ENCODE peak calls at places on chromosomes 16 and 17, in ten cellular contexts. One of them, this sample, is unnamed.

GRCh38 chr17:68514809-68515208 is 2.6 kb downstream of the PRKAR1A start:
- DNase-seq in thoracic aorta: no peak
- DNase-seq in tibial nerve: no peak
- DNase-seq in foreskin fibroblast: peak
- DNase-seq in WERI-Rb-1: no peak
- DNase-seq in colonic mucosa: no peak
- DNase-seq in CD4-positive, CD25-positive, alpha-beta regulatory T cell: no peak
- DNase-seq in cardiac muscle cell: peak
- DNase-seq in dorsolateral prefrontal cortex: no peak
- DNase-seq in fibroblast of mammary gland: peak
- DNase-seq in this sample: peak

GRCh38 chr17:29054835-29055234 is 11.9 kb downstream of the PIPOX start:
- DNase-seq in fibroblast of mammary gland: no peak
- DNase-seq in colonic mucosa: no peak
- DNase-seq in dorsolateral prefrontal cortex: no peak
- DNase-seq in tibial nerve: no peak
- DNase-seq in thoracic aorta: no peak
- DNase-seq in cardiac muscle cell: no peak
- DNase-seq in WERI-Rb-1: peak
- DNase-seq in foreskin fibroblast: no peak
- DNase-seq in CD4-positive, CD25-positive, alpha-beta regulatory T cell: no peak
- DNase-seq in this sample: no peak

GRCh38 chr17:36496018-36496789 is 9.7 kb downstream of the ZNHIT3 start:
- DNase-seq in WERI-Rb-1: peak
- DNase-seq in CD4-positive, CD25-positive, alpha-beta regulatory T cell: no peak
- DNase-seq in colonic mucosa: no peak
- DNase-seq in fibroblast of mammary gland: no peak
- DNase-seq in cardiac muscle cell: no peak
- DNase-seq in tibial nerve: no peak
- DNase-seq in foreskin fibroblast: peak
- DNase-seq in dorsolateral prefrontal cortex: no peak
- DNase-seq in thoracic aorta: no peak
- DNase-seq in this sample: no peak

GRCh38 chr17:83089322-83090156 is 10.1 kb downstream of the METRNL start:
- DNase-seq in dorsolateral prefrontal cortex: no peak
- DNase-seq in thoracic aorta: no peak
- DNase-seq in cardiac muscle cell: no peak
- DNase-seq in foreskin fibroblast: peak
- DNase-seq in colonic mucosa: peak
- DNase-seq in tibial nerve: no peak
- DNase-seq in WERI-Rb-1: no peak
- DNase-seq in CD4-positive, CD25-positive, alpha-beta regulatory T cell: no peak
- DNase-seq in fibroblast of mammary gland: no peak
- DNase-seq in this sample: no peak

GRCh38 chr16:83113317-83113716 is 486.5 kb downstream of the CDH13 start:
- DNase-seq in foreskin fibroblast: peak
- DNase-seq in thoracic aorta: no peak
- DNase-seq in colonic mucosa: no peak
- DNase-seq in tibial nerve: no peak
- DNase-seq in cardiac muscle cell: peak
- DNase-seq in WERI-Rb-1: peak
- DNase-seq in CD4-positive, CD25-positive, alpha-beta regulatory T cell: no peak
- DNase-seq in dorsolateral prefrontal cortex: peak
- DNase-seq in fibroblast of mammary gland: peak
- DNase-seq in this sample: no peak

GRCh38 chr17:68141050-68141449 is 105.5 kb downstream of the KPNA2 start:
- DNase-seq in foreskin fibroblast: peak
- DNase-seq in dorsolateral prefrontal cortex: no peak
- DNase-seq in thoracic aorta: no peak
- DNase-seq in tibial nerve: no peak
- DNase-seq in CD4-positive, CD25-positive, alpha-beta regulatory T cell: no peak
- DNase-seq in colonic mucosa: no peak
- DNase-seq in WERI-Rb-1: no peak
- DNase-seq in fibroblast of mammary gland: peak
- DNase-seq in cardiac muscle cell: no peak
- DNase-seq in this sample: no peak

GRCh38 chr17:77145635-77146632 is 5.2 kb downstream of the SEC14L1 start:
- DNase-seq in tibial nerve: peak
- DNase-seq in colonic mucosa: peak
- DNase-seq in dorsolateral prefrontal cortex: peak
- DNase-seq in WERI-Rb-1: no peak
- DNase-seq in cardiac muscle cell: peak
- DNase-seq in thoracic aorta: no peak
- DNase-seq in foreskin fibroblast: peak
- DNase-seq in fibroblast of mammary gland: peak
- DNase-seq in CD4-positive, CD25-positive, alpha-beta regulatory T cell: no peak
- DNase-seq in this sample: no peak

GRCh38 chr16:89256651-89257254 is 39.2 kb downstream of the ZNF778 start:
- DNase-seq in WERI-Rb-1: no peak
- DNase-seq in cardiac muscle cell: peak
- DNase-seq in foreskin fibroblast: peak
- DNase-seq in fibroblast of mammary gland: peak
- DNase-seq in tibial nerve: no peak
- DNase-seq in colonic mucosa: peak
- DNase-seq in dorsolateral prefrontal cortex: peak
- DNase-seq in thoracic aorta: no peak
- DNase-seq in CD4-positive, CD25-positive, alpha-beta regulatory T cell: peak
- DNase-seq in this sample: no peak

GRCh38 chr17:48613862-48614694 is 1.0 kb downstream of the HOXB8 start:
- DNase-seq in tibial nerve: no peak
- DNase-seq in fibroblast of mammary gland: no peak
- DNase-seq in thoracic aorta: no peak
- DNase-seq in dorsolateral prefrontal cortex: no peak
- DNase-seq in foreskin fibroblast: peak
- DNase-seq in colonic mucosa: no peak
- DNase-seq in cardiac muscle cell: no peak
- DNase-seq in CD4-positive, CD25-positive, alpha-beta regulatory T cell: no peak
- DNase-seq in WERI-Rb-1: peak
- DNase-seq in this sample: no peak

GRCh38 chr17:49249292-49249794 is 18.8 kb upstream of the PHOSPHO1 start:
- DNase-seq in foreskin fibroblast: peak
- DNase-seq in dorsolateral prefrontal cortex: no peak
- DNase-seq in tibial nerve: no peak
- DNase-seq in fibroblast of mammary gland: no peak
- DNase-seq in WERI-Rb-1: no peak
- DNase-seq in thoracic aorta: no peak
- DNase-seq in CD4-positive, CD25-positive, alpha-beta regulatory T cell: no peak
- DNase-seq in cardiac muscle cell: peak
- DNase-seq in colonic mucosa: no peak
- DNase-seq in this sample: no peak

GRCh38 chr17:77748436-77748835 is 210.1 kb upstream of the TNRC6C start:
- DNase-seq in colonic mucosa: no peak
- DNase-seq in CD4-positive, CD25-positive, alpha-beta regulatory T cell: no peak
- DNase-seq in foreskin fibroblast: no peak
- DNase-seq in thoracic aorta: no peak
- DNase-seq in cardiac muscle cell: no peak
- DNase-seq in fibroblast of mammary gland: no peak
- DNase-seq in WERI-Rb-1: no peak
- DNase-seq in dorsolateral prefrontal cortex: peak
- DNase-seq in tibial nerve: peak
- DNase-seq in this sample: no peak

GRCh38 chr17:33811006-33811760 is 443.9 kb upstream of the CCL2 start:
- DNase-seq in fibroblast of mammary gland: no peak
- DNase-seq in dorsolateral prefrontal cortex: no peak
- DNase-seq in CD4-positive, CD25-positive, alpha-beta regulatory T cell: no peak
- DNase-seq in thoracic aorta: no peak
- DNase-seq in colonic mucosa: no peak
- DNase-seq in foreskin fibroblast: no peak
- DNase-seq in tibial nerve: no peak
- DNase-seq in WERI-Rb-1: no peak
- DNase-seq in cardiac muscle cell: no peak
- DNase-seq in this sample: no peak

GRCh38 chr17:978110-979093 is 1.2 kb downstream of the NXN start:
- DNase-seq in cardiac muscle cell: peak
- DNase-seq in thoracic aorta: no peak
- DNase-seq in colonic mucosa: no peak
- DNase-seq in tibial nerve: no peak
- DNase-seq in dorsolateral prefrontal cortex: no peak
- DNase-seq in foreskin fibroblast: peak
- DNase-seq in WERI-Rb-1: peak
- DNase-seq in CD4-positive, CD25-positive, alpha-beta regulatory T cell: no peak
- DNase-seq in fibroblast of mammary gland: peak
- DNase-seq in this sample: no peak

GRCh38 chr16:79049040-79049439 is 551.5 kb downstream of the MAF start:
- DNase-seq in colonic mucosa: no peak
- DNase-seq in thoracic aorta: no peak
- DNase-seq in CD4-positive, CD25-positive, alpha-beta regulatory T cell: no peak
- DNase-seq in dorsolateral prefrontal cortex: no peak
- DNase-seq in WERI-Rb-1: no peak
- DNase-seq in cardiac muscle cell: no peak
- DNase-seq in fibroblast of mammary gland: no peak
- DNase-seq in foreskin fibroblast: no peak
- DNase-seq in tibial nerve: no peak
- DNase-seq in this sample: no peak

GRCh38 chr16:24919536-24919935 is 73.8 kb downstream of the SLC5A11 start:
- DNase-seq in tibial nerve: no peak
- DNase-seq in colonic mucosa: no peak
- DNase-seq in CD4-positive, CD25-positive, alpha-beta regulatory T cell: no peak
- DNase-seq in WERI-Rb-1: no peak
- DNase-seq in fibroblast of mammary gland: no peak
- DNase-seq in thoracic aorta: no peak
- DNase-seq in cardiac muscle cell: no peak
- DNase-seq in dorsolateral prefrontal cortex: no peak
- DNase-seq in foreskin fibroblast: no peak
- DNase-seq in this sample: no peak

GRCh38 chr16:48628359-48628985 is 18.5 kb upstream of the N4BP1 start:
- DNase-seq in colonic mucosa: no peak
- DNase-seq in fibroblast of mammary gland: no peak
- DNase-seq in foreskin fibroblast: no peak
- DNase-seq in dorsolateral prefrontal cortex: no peak
- DNase-seq in WERI-Rb-1: no peak
- DNase-seq in cardiac muscle cell: no peak
- DNase-seq in CD4-positive, CD25-positive, alpha-beta regulatory T cell: no peak
- DNase-seq in thoracic aorta: no peak
- DNase-seq in tibial nerve: no peak
- DNase-seq in this sample: no peak

GRCh38 chr17:44599298-44600175 is 42.3 kb downstream of the FZD2 start:
- DNase-seq in CD4-positive, CD25-positive, alpha-beta regulatory T cell: no peak
- DNase-seq in dorsolateral prefrontal cortex: no peak
- DNase-seq in tibial nerve: peak
- DNase-seq in WERI-Rb-1: peak
- DNase-seq in thoracic aorta: peak
- DNase-seq in cardiac muscle cell: peak
- DNase-seq in colonic mucosa: peak
- DNase-seq in fibroblast of mammary gland: peak
- DNase-seq in foreskin fibroblast: peak
- DNase-seq in this sample: peak

GRCh38 chr17:35313875-35314409 is 59.5 kb downstream of the SLFN11 start:
- DNase-seq in foreskin fibroblast: no peak
- DNase-seq in thoracic aorta: no peak
- DNase-seq in cardiac muscle cell: no peak
- DNase-seq in tibial nerve: no peak
- DNase-seq in WERI-Rb-1: no peak
- DNase-seq in CD4-positive, CD25-positive, alpha-beta regulatory T cell: peak
- DNase-seq in fibroblast of mammary gland: no peak
- DNase-seq in dorsolateral prefrontal cortex: no peak
- DNase-seq in colonic mucosa: no peak
- DNase-seq in this sample: no peak
- H3K4me3 ChIP-seq in foreskin fibroblast: no peak
- H3K4me3 ChIP-seq in thoracic aorta: peak
- H3K4me3 ChIP-seq in cardiac muscle cell: no peak
- H3K4me3 ChIP-seq in tibial nerve: peak
- H3K4me3 ChIP-seq in WERI-Rb-1: no peak
- H3K4me3 ChIP-seq in CD4-positive, CD25-positive, alpha-beta regulatory T cell: peak
- H3K4me3 ChIP-seq in fibroblast of mammary gland: no peak
- H3K4me3 ChIP-seq in dorsolateral prefrontal cortex: peak
- H3K4me3 ChIP-seq in colonic mucosa: peak
- H3K4me3 ChIP-seq in this sample: no peak

GRCh38 chr17:63910096-63910495 is 962 bp downstream of the CSHL1 start:
- DNase-seq in fibroblast of mammary gland: no peak
- DNase-seq in colonic mucosa: no peak
- DNase-seq in thoracic aorta: no peak
- DNase-seq in foreskin fibroblast: no peak
- DNase-seq in tibial nerve: no peak
- DNase-seq in WERI-Rb-1: no peak
- DNase-seq in CD4-positive, CD25-positive, alpha-beta regulatory T cell: no peak
- DNase-seq in dorsolateral prefrontal cortex: no peak
- DNase-seq in cardiac muscle cell: no peak
- DNase-seq in this sample: no peak
- H3K4me3 ChIP-seq in fibroblast of mammary gland: no peak
- H3K4me3 ChIP-seq in colonic mucosa: no peak
- H3K4me3 ChIP-seq in thoracic aorta: no peak
- H3K4me3 ChIP-seq in foreskin fibroblast: no peak
- H3K4me3 ChIP-seq in tibial nerve: no peak
- H3K4me3 ChIP-seq in WERI-Rb-1: no peak
- H3K4me3 ChIP-seq in CD4-positive, CD25-positive, alpha-beta regulatory T cell: no peak
- H3K4me3 ChIP-seq in dorsolateral prefrontal cortex: no peak
- H3K4me3 ChIP-seq in cardiac muscle cell: no peak
- H3K4me3 ChIP-seq in this sample: no peak

DNA sequence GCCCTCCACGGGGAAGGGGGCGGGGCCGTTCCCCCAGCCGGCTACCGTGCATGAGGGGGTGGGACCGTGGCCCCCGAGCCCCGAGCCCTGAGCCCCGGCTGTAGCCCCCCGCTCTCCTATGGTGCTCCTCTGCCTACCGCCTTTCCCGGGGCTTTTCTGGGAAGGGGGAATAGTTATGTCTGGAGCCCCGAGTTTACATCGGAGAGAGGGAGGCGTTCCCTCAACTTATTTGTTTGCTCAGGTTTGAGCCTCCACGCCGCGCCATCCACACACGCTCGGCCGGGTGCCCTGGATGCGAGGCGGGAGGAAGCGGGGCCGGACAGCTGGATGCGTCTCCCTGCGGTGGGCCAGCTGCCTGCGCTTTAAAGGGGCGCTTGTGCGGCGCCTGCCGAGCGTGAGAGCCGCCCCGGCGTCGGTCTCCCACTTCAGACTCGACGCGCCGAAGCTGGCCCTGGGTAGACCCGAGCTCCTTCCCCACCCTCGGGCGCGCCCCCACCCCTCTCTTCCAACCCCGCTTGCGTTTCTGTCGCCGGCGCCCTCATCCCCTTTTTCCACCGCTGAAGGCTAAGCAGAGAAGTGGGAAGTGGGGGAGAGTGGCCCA is 425 bp upstream of the CHAD start:
- DNase-seq in WERI-Rb-1: no peak
- DNase-seq in dorsolateral prefrontal cortex: no peak
- DNase-seq in CD4-positive, CD25-positive, alpha-beta regulatory T cell: no peak
- DNase-seq in foreskin fibroblast: peak
- DNase-seq in colonic mucosa: peak
- DNase-seq in thoracic aorta: no peak
- DNase-seq in tibial nerve: no peak
- DNase-seq in cardiac muscle cell: no peak
- DNase-seq in fibroblast of mammary gland: no peak
- DNase-seq in this sample: no peak
- H3K4me3 ChIP-seq in WERI-Rb-1: no peak
- H3K4me3 ChIP-seq in dorsolateral prefrontal cortex: peak
- H3K4me3 ChIP-seq in CD4-positive, CD25-positive, alpha-beta regulatory T cell: no peak
- H3K4me3 ChIP-seq in foreskin fibroblast: peak
- H3K4me3 ChIP-seq in colonic mucosa: peak
- H3K4me3 ChIP-seq in thoracic aorta: peak
- H3K4me3 ChIP-seq in tibial nerve: peak
- H3K4me3 ChIP-seq in cardiac muscle cell: no peak
- H3K4me3 ChIP-seq in fibroblast of mammary gland: no peak
- H3K4me3 ChIP-seq in this sample: peak

DNA sequence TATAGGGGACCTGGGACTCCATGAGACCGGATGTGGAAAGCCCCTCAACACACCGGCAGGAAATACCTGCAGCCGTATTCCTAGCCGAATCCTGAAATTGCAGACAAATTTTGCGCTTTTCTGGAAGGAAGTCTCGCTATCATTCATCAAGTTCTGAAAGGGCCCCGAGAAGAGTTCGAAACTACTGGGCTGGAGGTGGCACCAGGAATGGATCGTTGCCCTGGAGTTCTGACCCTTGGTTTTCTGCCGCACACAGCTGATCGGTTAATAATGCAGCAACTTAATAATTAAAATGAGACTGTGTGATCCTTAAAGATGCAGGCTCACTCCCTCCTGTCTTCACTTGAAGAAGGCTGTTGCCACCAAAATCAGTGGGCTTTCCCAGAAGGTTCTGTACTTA is 55.7 kb upstream of the MRTFB start:
- DNase-seq in CD4-positive, CD25-positive, alpha-beta regulatory T cell: no peak
- DNase-seq in colonic mucosa: no peak
- DNase-seq in thoracic aorta: no peak
- DNase-seq in fibroblast of mammary gland: no peak
- DNase-seq in WERI-Rb-1: no peak
- DNase-seq in tibial nerve: no peak
- DNase-seq in foreskin fibroblast: peak
- DNase-seq in dorsolateral prefrontal cortex: no peak
- DNase-seq in cardiac muscle cell: no peak
- DNase-seq in this sample: no peak
- H3K4me3 ChIP-seq in CD4-positive, CD25-positive, alpha-beta regulatory T cell: no peak
- H3K4me3 ChIP-seq in colonic mucosa: no peak
- H3K4me3 ChIP-seq in thoracic aorta: peak
- H3K4me3 ChIP-seq in fibroblast of mammary gland: no peak
- H3K4me3 ChIP-seq in WERI-Rb-1: no peak
- H3K4me3 ChIP-seq in tibial nerve: no peak
- H3K4me3 ChIP-seq in foreskin fibroblast: peak
- H3K4me3 ChIP-seq in dorsolateral prefrontal cortex: peak
- H3K4me3 ChIP-seq in cardiac muscle cell: no peak
- H3K4me3 ChIP-seq in this sample: no peak

This sample was measured in skeletal muscle cell.